ENCODE peak calls at places on chromosomes 3 and 15, in seven cellular contexts. One of them, this sample, is unnamed.

GRCh38 chr3:2765002-2765579 is 345.1 kb downstream of the IL5RA start:
- DNase-seq in NCI-H2171: peak; percentile 8
- DNase-seq in right atrium auricular region: no peak
- DNase-seq in frontal cortex: no peak
- DNase-seq in occipital lobe: no peak
- DNase-seq in foreskin keratinocyte: no peak
- DNase-seq in activated CD8-positive, alpha-beta T cell treated with anti-CD3 and anti-CD28 coated beads for 36 hours: peak; percentile 17
- DNase-seq in this sample: no peak

GRCh38 chr15:85582719-85583089 is 202.3 kb downstream of the AKAP13 start:
- DNase-seq in NCI-H2171: peak; percentile 49
- DNase-seq in right atrium auricular region: peak; percentile 85
- DNase-seq in frontal cortex: no peak
- DNase-seq in occipital lobe: no peak
- DNase-seq in foreskin keratinocyte: no peak
- DNase-seq in activated CD8-positive, alpha-beta T cell treated with anti-CD3 and anti-CD28 coated beads for 36 hours: peak; percentile 78
- DNase-seq in this sample: peak; percentile 67

GRCh38 chr3:63441262-63441661 is 163.2 kb downstream of the SYNPR start:
- DNase-seq in NCI-H2171: no peak
- DNase-seq in right atrium auricular region: no peak
- DNase-seq in frontal cortex: no peak
- DNase-seq in occipital lobe: no peak
- DNase-seq in foreskin keratinocyte: no peak
- DNase-seq in activated CD8-positive, alpha-beta T cell treated with anti-CD3 and anti-CD28 coated beads for 36 hours: no peak
- DNase-seq in this sample: no peak

GRCh38 chr3:107943860-107944543 is 146.8 kb downstream of the CD47 start:
- DNase-seq in NCI-H2171: no peak
- DNase-seq in right atrium auricular region: no peak
- DNase-seq in frontal cortex: no peak
- DNase-seq in occipital lobe: no peak
- DNase-seq in foreskin keratinocyte: no peak
- DNase-seq in activated CD8-positive, alpha-beta T cell treated with anti-CD3 and anti-CD28 coated beads for 36 hours: no peak
- DNase-seq in this sample: no peak

GRCh38 chr3:47323431-47324277 is 40.9 kb downstream of the KLHL18 start:
- DNase-seq in NCI-H2171: no peak
- DNase-seq in right atrium auricular region: no peak
- DNase-seq in frontal cortex: no peak
- DNase-seq in occipital lobe: no peak
- DNase-seq in foreskin keratinocyte: peak; percentile 48
- DNase-seq in activated CD8-positive, alpha-beta T cell treated with anti-CD3 and anti-CD28 coated beads for 36 hours: peak; percentile 4
- DNase-seq in this sample: no peak

GRCh38 chr3:104396974-104397669 is 969.6 kb upstream of the ALCAM start:
- DNase-seq in NCI-H2171: no peak
- DNase-seq in right atrium auricular region: no peak
- DNase-seq in frontal cortex: no peak
- DNase-seq in occipital lobe: no peak
- DNase-seq in foreskin keratinocyte: no peak
- DNase-seq in activated CD8-positive, alpha-beta T cell treated with anti-CD3 and anti-CD28 coated beads for 36 hours: no peak
- DNase-seq in this sample: no peak

GRCh38 chr15:36831125-36831914 is 251.9 kb downstream of the CDIN1 start:
- DNase-seq in NCI-H2171: no peak
- DNase-seq in right atrium auricular region: no peak
- DNase-seq in frontal cortex: no peak
- DNase-seq in occipital lobe: no peak
- DNase-seq in foreskin keratinocyte: peak; percentile 54
- DNase-seq in activated CD8-positive, alpha-beta T cell treated with anti-CD3 and anti-CD28 coated beads for 36 hours: no peak
- DNase-seq in this sample: no peak

GRCh38 chr3:108970561-108970960 is 16.9 kb upstream of the GUCA1C start:
- DNase-seq in NCI-H2171: no peak
- DNase-seq in right atrium auricular region: no peak
- DNase-seq in frontal cortex: no peak
- DNase-seq in occipital lobe: no peak
- DNase-seq in foreskin keratinocyte: no peak
- DNase-seq in activated CD8-positive, alpha-beta T cell treated with anti-CD3 and anti-CD28 coated beads for 36 hours: no peak
- DNase-seq in this sample: no peak

GRCh38 chr3:69787436-69788168 is 48.3 kb downstream of the MITF start:
- DNase-seq in NCI-H2171: no peak
- DNase-seq in right atrium auricular region: no peak
- DNase-seq in frontal cortex: no peak
- DNase-seq in occipital lobe: no peak
- DNase-seq in foreskin keratinocyte: peak; percentile 52
- DNase-seq in activated CD8-positive, alpha-beta T cell treated with anti-CD3 and anti-CD28 coated beads for 36 hours: no peak
- DNase-seq in this sample: no peak

GRCh38 chr15:61527836-61528589 is 298.9 kb upstream of the RORA start:
- DNase-seq in NCI-H2171: peak; percentile 76
- DNase-seq in right atrium auricular region: no peak
- DNase-seq in frontal cortex: no peak
- DNase-seq in occipital lobe: no peak
- DNase-seq in foreskin keratinocyte: no peak
- DNase-seq in activated CD8-positive, alpha-beta T cell treated with anti-CD3 and anti-CD28 coated beads for 36 hours: no peak
- DNase-seq in this sample: peak; percentile 91

GRCh38 chr3:128226794-128227399 is 73.6 kb downstream of the EEFSEC start:
- DNase-seq in NCI-H2171: no peak
- DNase-seq in right atrium auricular region: no peak
- DNase-seq in frontal cortex: no peak
- DNase-seq in occipital lobe: no peak
- DNase-seq in foreskin keratinocyte: no peak
- DNase-seq in activated CD8-positive, alpha-beta T cell treated with anti-CD3 and anti-CD28 coated beads for 36 hours: peak; percentile 43
- DNase-seq in this sample: peak; percentile 10

GRCh38 chr3:183498634-183499033 is 56.9 kb downstream of the KLHL6 start:
- DNase-seq in NCI-H2171: no peak
- DNase-seq in right atrium auricular region: no peak
- DNase-seq in frontal cortex: no peak
- DNase-seq in occipital lobe: no peak
- DNase-seq in foreskin keratinocyte: no peak
- DNase-seq in activated CD8-positive, alpha-beta T cell treated with anti-CD3 and anti-CD28 coated beads for 36 hours: no peak
- DNase-seq in this sample: no peak

GRCh38 chr3:71305246-71306206 is 278.0 kb downstream of the FOXP1 start:
- DNase-seq in NCI-H2171: no peak
- DNase-seq in right atrium auricular region: no peak
- DNase-seq in frontal cortex: no peak
- DNase-seq in occipital lobe: peak; percentile 11
- DNase-seq in foreskin keratinocyte: no peak
- DNase-seq in activated CD8-positive, alpha-beta T cell treated with anti-CD3 and anti-CD28 coated beads for 36 hours: peak; percentile 46
- DNase-seq in this sample: no peak

GRCh38 chr15:99729920-99730319 is 3.3 kb downstream of the LYSMD4 start:
- DNase-seq in NCI-H2171: no peak
- DNase-seq in right atrium auricular region: no peak
- DNase-seq in frontal cortex: no peak
- DNase-seq in occipital lobe: no peak
- DNase-seq in foreskin keratinocyte: no peak
- DNase-seq in activated CD8-positive, alpha-beta T cell treated with anti-CD3 and anti-CD28 coated beads for 36 hours: peak; percentile 41
- DNase-seq in this sample: peak; percentile 7

GRCh38 chr3:47515864-47516319 is 2.4 kb upstream of the ELP6 start:
- DNase-seq in NCI-H2171: no peak
- DNase-seq in right atrium auricular region: no peak
- DNase-seq in frontal cortex: no peak
- DNase-seq in occipital lobe: no peak
- DNase-seq in foreskin keratinocyte: no peak
- DNase-seq in activated CD8-positive, alpha-beta T cell treated with anti-CD3 and anti-CD28 coated beads for 36 hours: no peak
- DNase-seq in this sample: no peak

GRCh38 chr3:67692621-67693020 is 38.2 kb upstream of the SUCLG2 start:
- DNase-seq in NCI-H2171: no peak
- DNase-seq in right atrium auricular region: no peak
- DNase-seq in frontal cortex: no peak
- DNase-seq in occipital lobe: no peak
- DNase-seq in foreskin keratinocyte: no peak
- DNase-seq in activated CD8-positive, alpha-beta T cell treated with anti-CD3 and anti-CD28 coated beads for 36 hours: no peak
- DNase-seq in this sample: no peak

GRCh38 chr3:13346481-13347389 is 73.4 kb downstream of the NUP210 start:
- DNase-seq in NCI-H2171: no peak
- DNase-seq in right atrium auricular region: no peak
- DNase-seq in frontal cortex: no peak
- DNase-seq in occipital lobe: peak; percentile 62
- DNase-seq in foreskin keratinocyte: no peak
- DNase-seq in activated CD8-positive, alpha-beta T cell treated with anti-CD3 and anti-CD28 coated beads for 36 hours: peak; percentile 93
- DNase-seq in this sample: no peak

GRCh38 chr3:13111173-13111873 is 38.1 kb upstream of the IQSEC1 start:
- DNase-seq in NCI-H2171: no peak
- DNase-seq in right atrium auricular region: no peak
- DNase-seq in frontal cortex: no peak
- DNase-seq in occipital lobe: no peak
- DNase-seq in foreskin keratinocyte: no peak
- DNase-seq in activated CD8-positive, alpha-beta T cell treated with anti-CD3 and anti-CD28 coated beads for 36 hours: no peak
- DNase-seq in this sample: no peak

GRCh38 chr3:52441772-52442332 is 3.1 kb downstream of the SEMA3G start:
- DNase-seq in NCI-H2171: no peak
- DNase-seq in right atrium auricular region: no peak
- DNase-seq in frontal cortex: no peak
- DNase-seq in occipital lobe: no peak
- DNase-seq in foreskin keratinocyte: no peak
- DNase-seq in activated CD8-positive, alpha-beta T cell treated with anti-CD3 and anti-CD28 coated beads for 36 hours: no peak
- DNase-seq in this sample: no peak

GRCh38 chr3:10378246-10378645 is 57.3 kb upstream of the SEC13 start:
- DNase-seq in NCI-H2171: no peak
- DNase-seq in right atrium auricular region: no peak
- DNase-seq in frontal cortex: no peak
- DNase-seq in occipital lobe: no peak
- DNase-seq in foreskin keratinocyte: no peak
- DNase-seq in activated CD8-positive, alpha-beta T cell treated with anti-CD3 and anti-CD28 coated beads for 36 hours: no peak
- DNase-seq in this sample: no peak

GRCh38 chr3:129412542-129413198 is 15.8 kb downstream of the EFCAB12 start:
- DNase-seq in NCI-H2171: no peak
- DNase-seq in right atrium auricular region: no peak
- DNase-seq in frontal cortex: no peak
- DNase-seq in occipital lobe: no peak
- DNase-seq in foreskin keratinocyte: no peak
- DNase-seq in activated CD8-positive, alpha-beta T cell treated with anti-CD3 and anti-CD28 coated beads for 36 hours: no peak
- DNase-seq in this sample: no peak

GRCh38 chr3:32510075-32510724 is 7.5 kb upstream of the CMTM6 start:
- DNase-seq in NCI-H2171: peak; percentile 7
- DNase-seq in right atrium auricular region: peak; percentile 70
- DNase-seq in frontal cortex: peak; percentile 52
- DNase-seq in occipital lobe: peak; percentile 36
- DNase-seq in foreskin keratinocyte: no peak
- DNase-seq in activated CD8-positive, alpha-beta T cell treated with anti-CD3 and anti-CD28 coated beads for 36 hours: peak; percentile 80
- DNase-seq in this sample: peak; percentile 36

GRCh38 chr15:38073278-38073930 is 139.0 kb downstream of the TMCO5A start:
- DNase-seq in NCI-H2171: no peak
- DNase-seq in right atrium auricular region: no peak
- DNase-seq in frontal cortex: no peak
- DNase-seq in occipital lobe: no peak
- DNase-seq in foreskin keratinocyte: no peak
- DNase-seq in activated CD8-positive, alpha-beta T cell treated with anti-CD3 and anti-CD28 coated beads for 36 hours: no peak
- DNase-seq in this sample: no peak

GRCh38 chr15:83127547-83128150 is 20.2 kb downstream of the TM6SF1 start:
- DNase-seq in NCI-H2171: no peak
- DNase-seq in right atrium auricular region: no peak
- DNase-seq in frontal cortex: no peak
- DNase-seq in occipital lobe: no peak
- DNase-seq in foreskin keratinocyte: no peak
- DNase-seq in activated CD8-positive, alpha-beta T cell treated with anti-CD3 and anti-CD28 coated beads for 36 hours: no peak
- DNase-seq in this sample: no peak

GRCh38 chr3:148532326-148532725 is 165.4 kb upstream of the AGTR1 start:
- DNase-seq in NCI-H2171: no peak
- DNase-seq in right atrium auricular region: no peak
- DNase-seq in frontal cortex: no peak
- DNase-seq in occipital lobe: no peak
- DNase-seq in foreskin keratinocyte: no peak
- DNase-seq in activated CD8-positive, alpha-beta T cell treated with anti-CD3 and anti-CD28 coated beads for 36 hours: no peak
- DNase-seq in this sample: no peak

GRCh38 chr3:150242220-150242938 is 165.7 kb upstream of the TSC22D2 start:
- DNase-seq in NCI-H2171: peak; percentile 71
- DNase-seq in right atrium auricular region: no peak
- DNase-seq in frontal cortex: no peak
- DNase-seq in occipital lobe: no peak
- DNase-seq in foreskin keratinocyte: no peak
- DNase-seq in activated CD8-positive, alpha-beta T cell treated with anti-CD3 and anti-CD28 coated beads for 36 hours: no peak
- DNase-seq in this sample: no peak

GRCh38 chr15:77959094-77959879 is 118.2 kb downstream of the TBC1D2B start:
- DNase-seq in NCI-H2171: peak; percentile 25
- DNase-seq in right atrium auricular region: peak; percentile 83
- DNase-seq in frontal cortex: peak; percentile 49
- DNase-seq in occipital lobe: peak; percentile 65
- DNase-seq in foreskin keratinocyte: no peak
- DNase-seq in activated CD8-positive, alpha-beta T cell treated with anti-CD3 and anti-CD28 coated beads for 36 hours: peak; percentile 84
- DNase-seq in this sample: peak; percentile 21

GRCh38 chr3:171227828-171228227 is 201.3 kb upstream of the SLC2A2 start:
- DNase-seq in NCI-H2171: no peak
- DNase-seq in right atrium auricular region: no peak
- DNase-seq in frontal cortex: no peak
- DNase-seq in occipital lobe: no peak
- DNase-seq in foreskin keratinocyte: no peak
- DNase-seq in activated CD8-positive, alpha-beta T cell treated with anti-CD3 and anti-CD28 coated beads for 36 hours: no peak
- DNase-seq in this sample: no peak

GRCh38 chr3:183489455-183490210 is 61.2 kb upstream of the MCF2L2 start:
- DNase-seq in NCI-H2171: no peak
- DNase-seq in right atrium auricular region: no peak
- DNase-seq in frontal cortex: no peak
- DNase-seq in occipital lobe: no peak
- DNase-seq in foreskin keratinocyte: no peak
- DNase-seq in activated CD8-positive, alpha-beta T cell treated with anti-CD3 and anti-CD28 coated beads for 36 hours: no peak
- DNase-seq in this sample: no peak

GRCh38 chr3:31813686-31814085 is 167.4 kb downstream of the OSBPL10 start:
- DNase-seq in NCI-H2171: no peak
- DNase-seq in right atrium auricular region: no peak
- DNase-seq in frontal cortex: no peak
- DNase-seq in occipital lobe: no peak
- DNase-seq in foreskin keratinocyte: peak; percentile 55
- DNase-seq in activated CD8-positive, alpha-beta T cell treated with anti-CD3 and anti-CD28 coated beads for 36 hours: no peak
- DNase-seq in this sample: no peak

GRCh38 chr15:92394327-92395175 is 870 bp downstream of the ST8SIA2 start:
- DNase-seq in NCI-H2171: peak; percentile 6
- DNase-seq in right atrium auricular region: no peak
- DNase-seq in frontal cortex: peak; percentile 17
- DNase-seq in occipital lobe: no peak
- DNase-seq in foreskin keratinocyte: no peak
- DNase-seq in activated CD8-positive, alpha-beta T cell treated with anti-CD3 and anti-CD28 coated beads for 36 hours: no peak
- DNase-seq in this sample: no peak

GRCh38 chr3:13501056-13501455 is 20.9 kb downstream of the HDAC11 start:
- DNase-seq in NCI-H2171: no peak
- DNase-seq in right atrium auricular region: no peak
- DNase-seq in frontal cortex: no peak
- DNase-seq in occipital lobe: no peak
- DNase-seq in foreskin keratinocyte: no peak
- DNase-seq in activated CD8-positive, alpha-beta T cell treated with anti-CD3 and anti-CD28 coated beads for 36 hours: no peak
- DNase-seq in this sample: no peak

GRCh38 chr15:95226835-95227234 is 995.5 kb downstream of the MCTP2 start:
- DNase-seq in NCI-H2171: no peak
- DNase-seq in right atrium auricular region: no peak
- DNase-seq in frontal cortex: no peak
- DNase-seq in occipital lobe: no peak
- DNase-seq in foreskin keratinocyte: peak; percentile 95
- DNase-seq in activated CD8-positive, alpha-beta T cell treated with anti-CD3 and anti-CD28 coated beads for 36 hours: no peak
- DNase-seq in this sample: no peak

GRCh38 chr3:12420393-12420792 is 63.9 kb upstream of the TSEN2 start:
- DNase-seq in NCI-H2171: no peak
- DNase-seq in right atrium auricular region: no peak
- DNase-seq in frontal cortex: no peak
- DNase-seq in occipital lobe: no peak
- DNase-seq in foreskin keratinocyte: no peak
- DNase-seq in activated CD8-positive, alpha-beta T cell treated with anti-CD3 and anti-CD28 coated beads for 36 hours: peak; percentile 25
- DNase-seq in this sample: no peak

GRCh38 chr3:122681294-122682015 is 816 bp downstream of the PARP14 start:
- DNase-seq in NCI-H2171: no peak
- DNase-seq in right atrium auricular region: no peak
- DNase-seq in frontal cortex: no peak
- DNase-seq in occipital lobe: no peak
- DNase-seq in foreskin keratinocyte: no peak
- DNase-seq in activated CD8-positive, alpha-beta T cell treated with anti-CD3 and anti-CD28 coated beads for 36 hours: no peak
- DNase-seq in this sample: no peak

This sample was measured in NCI-H1694 treated with DMSO at 0.1 percent for 48 hours.